ENCODE peak calls at places on chromosomes 11 and 22, in seven cellular contexts. One of them, this sample, is unnamed.

GRCh38 chr11:15824060-15824459 is 532.3 kb downstream of the SOX6 start:
- DNase-seq in NCI-H446 treated with DMSO at 0.1 percent for 48 hours: no peak
- DNase-seq in DMS53: no peak
- DNase-seq in thoracic aorta: no peak
- DNase-seq in ureter: no peak
- DNase-seq in frontal cortex: no peak
- DNase-seq in sciatic nerve: no peak
- DNase-seq in this sample: no peak

GRCh38 chr11:122020902-122021301 is 95.1 kb downstream of the BLID start:
- DNase-seq in DMS53: no peak
- DNase-seq in NCI-H446 treated with DMSO at 0.1 percent for 48 hours: no peak
- DNase-seq in sciatic nerve: no peak
- DNase-seq in ureter: no peak
- DNase-seq in thoracic aorta: no peak
- DNase-seq in frontal cortex: no peak
- DNase-seq in this sample: peak; percentile 5

GRCh38 chr22:49575703-49576081 is 252.0 kb downstream of the BRD1 start:
- DNase-seq in frontal cortex: no peak
- DNase-seq in ureter: peak; percentile 24
- DNase-seq in NCI-H446 treated with DMSO at 0.1 percent for 48 hours: no peak
- DNase-seq in thoracic aorta: no peak
- DNase-seq in sciatic nerve: peak; percentile 39
- DNase-seq in DMS53: no peak
- DNase-seq in this sample: no peak

GRCh38 chr11:88310246-88310645 is 27.3 kb downstream of the CTSC start:
- DNase-seq in DMS53: no peak
- DNase-seq in thoracic aorta: no peak
- DNase-seq in ureter: no peak
- DNase-seq in NCI-H446 treated with DMSO at 0.1 percent for 48 hours: no peak
- DNase-seq in frontal cortex: no peak
- DNase-seq in sciatic nerve: no peak
- DNase-seq in this sample: no peak

GRCh38 chr11:110711776-110712642 is at the start of gene ARHGAP20:
- DNase-seq in sciatic nerve: peak; percentile 86
- DNase-seq in DMS53: peak; percentile 94
- DNase-seq in ureter: peak; percentile 75
- DNase-seq in thoracic aorta: peak; percentile 15
- DNase-seq in frontal cortex: peak; percentile 81
- DNase-seq in NCI-H446 treated with DMSO at 0.1 percent for 48 hours: peak; percentile 52
- DNase-seq in this sample: peak; percentile 97

GRCh38 chr22:30325724-30326703 is 727 bp downstream of the TBC1D10A start:
- DNase-seq in DMS53: peak; percentile 30
- DNase-seq in ureter: no peak
- DNase-seq in frontal cortex: no peak
- DNase-seq in NCI-H446 treated with DMSO at 0.1 percent for 48 hours: no peak
- DNase-seq in thoracic aorta: no peak
- DNase-seq in sciatic nerve: peak; percentile 68
- DNase-seq in this sample: peak; percentile 58

GRCh38 chr22:24146190-24146616 is 35.1 kb upstream of the SUSD2 start:
- DNase-seq in thoracic aorta: no peak
- DNase-seq in frontal cortex: no peak
- DNase-seq in sciatic nerve: no peak
- DNase-seq in DMS53: peak; percentile 85
- DNase-seq in NCI-H446 treated with DMSO at 0.1 percent for 48 hours: no peak
- DNase-seq in ureter: peak; percentile 77
- DNase-seq in this sample: peak; percentile 93

GRCh38 chr11:87778341-87778740 is 396.9 kb downstream of the RAB38 start:
- DNase-seq in sciatic nerve: no peak
- DNase-seq in DMS53: no peak
- DNase-seq in ureter: no peak
- DNase-seq in thoracic aorta: no peak
- DNase-seq in frontal cortex: no peak
- DNase-seq in NCI-H446 treated with DMSO at 0.1 percent for 48 hours: no peak
- DNase-seq in this sample: peak; percentile 68

GRCh38 chr22:50260801-50261614 is 475 bp downstream of the MAPK12 start:
- DNase-seq in sciatic nerve: no peak
- DNase-seq in ureter: no peak
- DNase-seq in DMS53: peak; percentile 81
- DNase-seq in NCI-H446 treated with DMSO at 0.1 percent for 48 hours: no peak
- DNase-seq in thoracic aorta: no peak
- DNase-seq in frontal cortex: peak; percentile 67
- DNase-seq in this sample: peak; percentile 83

GRCh38 chr11:35343033-35343598 is 76.2 kb downstream of the SLC1A2 start:
- DNase-seq in thoracic aorta: no peak
- DNase-seq in sciatic nerve: no peak
- DNase-seq in DMS53: no peak
- DNase-seq in ureter: no peak
- DNase-seq in frontal cortex: no peak
- DNase-seq in NCI-H446 treated with DMSO at 0.1 percent for 48 hours: no peak
- DNase-seq in this sample: no peak

GRCh38 chr22:25483931-25484330 is 80.5 kb upstream of the GRK3 start:
- DNase-seq in DMS53: no peak
- DNase-seq in NCI-H446 treated with DMSO at 0.1 percent for 48 hours: no peak
- DNase-seq in sciatic nerve: no peak
- DNase-seq in frontal cortex: no peak
- DNase-seq in thoracic aorta: no peak
- DNase-seq in ureter: no peak
- DNase-seq in this sample: no peak

GRCh38 chr11:61531033-61531432 is 22.5 kb downstream of the LRRC10B start:
- DNase-seq in ureter: no peak
- DNase-seq in NCI-H446 treated with DMSO at 0.1 percent for 48 hours: no peak
- DNase-seq in sciatic nerve: no peak
- DNase-seq in frontal cortex: no peak
- DNase-seq in DMS53: no peak
- DNase-seq in thoracic aorta: no peak
- DNase-seq in this sample: peak; percentile 69

GRCh38 chr11:12526789-12527188 is 147.4 kb upstream of the TEAD1 start:
- DNase-seq in DMS53: peak; percentile 25
- DNase-seq in NCI-H446 treated with DMSO at 0.1 percent for 48 hours: no peak
- DNase-seq in thoracic aorta: no peak
- DNase-seq in frontal cortex: no peak
- DNase-seq in sciatic nerve: no peak
- DNase-seq in ureter: no peak
- DNase-seq in this sample: no peak

GRCh38 chr11:2432171-2432621 is 12.1 kb downstream of the TRPM5 start:
- DNase-seq in ureter: no peak
- DNase-seq in NCI-H446 treated with DMSO at 0.1 percent for 48 hours: no peak
- DNase-seq in thoracic aorta: no peak
- DNase-seq in DMS53: no peak
- DNase-seq in frontal cortex: no peak
- DNase-seq in sciatic nerve: no peak
- DNase-seq in this sample: no peak

GRCh38 chr22:45318168-45318557 is 8.4 kb downstream of the FAM118A start:
- DNase-seq in DMS53: peak; percentile 80
- DNase-seq in frontal cortex: peak; percentile 82
- DNase-seq in sciatic nerve: peak; percentile 88
- DNase-seq in ureter: peak; percentile 82
- DNase-seq in NCI-H446 treated with DMSO at 0.1 percent for 48 hours: peak; percentile 66
- DNase-seq in thoracic aorta: peak; percentile 80
- DNase-seq in this sample: peak; percentile 89

GRCh38 chr22:50118557-50119168 is 28.9 kb downstream of the MOV10L1 start:
- DNase-seq in frontal cortex: no peak
- DNase-seq in ureter: peak; percentile 42
- DNase-seq in NCI-H446 treated with DMSO at 0.1 percent for 48 hours: no peak
- DNase-seq in DMS53: no peak
- DNase-seq in thoracic aorta: no peak
- DNase-seq in sciatic nerve: no peak
- DNase-seq in this sample: no peak

GRCh38 chr11:19027829-19028595 is 32.5 kb downstream of the MRGPRX2 start:
- DNase-seq in ureter: no peak
- DNase-seq in frontal cortex: no peak
- DNase-seq in NCI-H446 treated with DMSO at 0.1 percent for 48 hours: no peak
- DNase-seq in thoracic aorta: no peak
- DNase-seq in sciatic nerve: no peak
- DNase-seq in DMS53: peak; percentile 96
- DNase-seq in this sample: peak; percentile 4

GRCh38 chr11:87878373-87878779 is 296.9 kb downstream of the RAB38 start:
- DNase-seq in frontal cortex: no peak
- DNase-seq in NCI-H446 treated with DMSO at 0.1 percent for 48 hours: no peak
- DNase-seq in DMS53: peak; percentile 78
- DNase-seq in ureter: no peak
- DNase-seq in thoracic aorta: no peak
- DNase-seq in sciatic nerve: no peak
- DNase-seq in this sample: peak; percentile 77

GRCh38 chr11:15073361-15074205 is at the start of gene CALCB:
- DNase-seq in sciatic nerve: no peak
- DNase-seq in DMS53: peak; percentile 87
- DNase-seq in thoracic aorta: no peak
- DNase-seq in frontal cortex: peak; percentile 68
- DNase-seq in NCI-H446 treated with DMSO at 0.1 percent for 48 hours: no peak
- DNase-seq in ureter: no peak
- DNase-seq in this sample: peak; percentile 17

GRCh38 chr22:26199665-26200064 is 30.4 kb downstream of the SEZ6L start:
- DNase-seq in ureter: no peak
- DNase-seq in thoracic aorta: no peak
- DNase-seq in frontal cortex: no peak
- DNase-seq in NCI-H446 treated with DMSO at 0.1 percent for 48 hours: no peak
- DNase-seq in DMS53: no peak
- DNase-seq in sciatic nerve: no peak
- DNase-seq in this sample: peak; percentile 7

GRCh38 chr11:134535029-134536025 is 123.3 kb upstream of the B3GAT1 start:
- DNase-seq in thoracic aorta: no peak
- DNase-seq in DMS53: no peak
- DNase-seq in frontal cortex: no peak
- DNase-seq in NCI-H446 treated with DMSO at 0.1 percent for 48 hours: no peak
- DNase-seq in sciatic nerve: peak; percentile 18
- DNase-seq in ureter: peak; percentile 32
- DNase-seq in this sample: no peak

GRCh38 chr11:10354389-10354788 is 49.5 kb downstream of the ADM start:
- DNase-seq in thoracic aorta: no peak
- DNase-seq in frontal cortex: no peak
- DNase-seq in sciatic nerve: no peak
- DNase-seq in NCI-H446 treated with DMSO at 0.1 percent for 48 hours: no peak
- DNase-seq in DMS53: no peak
- DNase-seq in ureter: no peak
- DNase-seq in this sample: no peak

GRCh38 chr11:114322934-114323333 is 26.7 kb downstream of the NNMT start:
- DNase-seq in thoracic aorta: no peak
- DNase-seq in ureter: no peak
- DNase-seq in frontal cortex: no peak
- DNase-seq in NCI-H446 treated with DMSO at 0.1 percent for 48 hours: no peak
- DNase-seq in sciatic nerve: no peak
- DNase-seq in DMS53: no peak
- DNase-seq in this sample: peak; percentile 45

GRCh38 chr22:46830001-46830715 is 67.7 kb downstream of the TBC1D22A start:
- DNase-seq in ureter: no peak
- DNase-seq in thoracic aorta: no peak
- DNase-seq in DMS53: no peak
- DNase-seq in frontal cortex: peak; percentile 34
- DNase-seq in sciatic nerve: peak; percentile 76
- DNase-seq in NCI-H446 treated with DMSO at 0.1 percent for 48 hours: peak; percentile 20
- DNase-seq in this sample: peak; percentile 22

GRCh38 chr11:103055174-103055890 is 36.6 kb downstream of the DCUN1D5 start:
- DNase-seq in thoracic aorta: no peak
- DNase-seq in DMS53: peak; percentile 79
- DNase-seq in sciatic nerve: no peak
- DNase-seq in ureter: no peak
- DNase-seq in frontal cortex: no peak
- DNase-seq in NCI-H446 treated with DMSO at 0.1 percent for 48 hours: peak; percentile 6
- DNase-seq in this sample: peak; percentile 65

GRCh38 chr11:57792870-57793269 is 31.3 kb downstream of the CTNND1 start:
- DNase-seq in NCI-H446 treated with DMSO at 0.1 percent for 48 hours: no peak
- DNase-seq in frontal cortex: peak; percentile 29
- DNase-seq in ureter: no peak
- DNase-seq in sciatic nerve: no peak
- DNase-seq in thoracic aorta: no peak
- DNase-seq in DMS53: no peak
- DNase-seq in this sample: no peak

GRCh38 chr11:65553301-65554001 is 4.7 kb downstream of the LTBP3 start:
- DNase-seq in sciatic nerve: no peak
- DNase-seq in frontal cortex: no peak
- DNase-seq in DMS53: peak; percentile 83
- DNase-seq in thoracic aorta: no peak
- DNase-seq in ureter: no peak
- DNase-seq in NCI-H446 treated with DMSO at 0.1 percent for 48 hours: no peak
- DNase-seq in this sample: peak; percentile 42

GRCh38 chr22:37015587-37015878 is 3.7 kb downstream of the TST start:
- DNase-seq in sciatic nerve: no peak
- DNase-seq in frontal cortex: no peak
- DNase-seq in NCI-H446 treated with DMSO at 0.1 percent for 48 hours: no peak
- DNase-seq in thoracic aorta: no peak
- DNase-seq in ureter: no peak
- DNase-seq in DMS53: no peak
- DNase-seq in this sample: no peak

GRCh38 chr11:60957188-60957587 is 5.2 kb upstream of the SLC15A3 start:
- DNase-seq in DMS53: no peak
- DNase-seq in thoracic aorta: no peak
- DNase-seq in sciatic nerve: no peak
- DNase-seq in ureter: no peak
- DNase-seq in frontal cortex: no peak
- DNase-seq in NCI-H446 treated with DMSO at 0.1 percent for 48 hours: no peak
- DNase-seq in this sample: no peak

GRCh38 chr11:62755086-62755615 is 1.2 kb upstream of the ZBTB3 start:
- DNase-seq in NCI-H446 treated with DMSO at 0.1 percent for 48 hours: no peak
- DNase-seq in thoracic aorta: no peak
- DNase-seq in sciatic nerve: no peak
- DNase-seq in ureter: no peak
- DNase-seq in frontal cortex: no peak
- DNase-seq in DMS53: no peak
- DNase-seq in this sample: no peak

GRCh38 chr11:45182902-45183301 is 36.5 kb downstream of the PRDM11 start:
- DNase-seq in NCI-H446 treated with DMSO at 0.1 percent for 48 hours: no peak
- DNase-seq in frontal cortex: no peak
- DNase-seq in ureter: no peak
- DNase-seq in thoracic aorta: no peak
- DNase-seq in DMS53: peak; percentile 58
- DNase-seq in sciatic nerve: no peak
- DNase-seq in this sample: peak; percentile 36

GRCh38 chr11:36619502-36619901 is 21.5 kb upstream of the RAG2 start:
- DNase-seq in sciatic nerve: no peak
- DNase-seq in DMS53: no peak
- DNase-seq in NCI-H446 treated with DMSO at 0.1 percent for 48 hours: no peak
- DNase-seq in thoracic aorta: no peak
- DNase-seq in ureter: no peak
- DNase-seq in frontal cortex: no peak
- DNase-seq in this sample: peak; percentile 8

GRCh38 chr11:66048525-66049313 is at the start of gene GAL3ST3:
- DNase-seq in frontal cortex: no peak
- DNase-seq in NCI-H446 treated with DMSO at 0.1 percent for 48 hours: no peak
- DNase-seq in sciatic nerve: no peak
- DNase-seq in ureter: no peak
- DNase-seq in thoracic aorta: no peak
- DNase-seq in DMS53: no peak
- DNase-seq in this sample: peak; percentile 75

GRCh38 chr11:67275606-67276409 is 9.5 kb downstream of the GRK2 start:
- DNase-seq in thoracic aorta: no peak
- DNase-seq in sciatic nerve: peak; percentile 54
- DNase-seq in NCI-H446 treated with DMSO at 0.1 percent for 48 hours: no peak
- DNase-seq in frontal cortex: no peak
- DNase-seq in DMS53: no peak
- DNase-seq in ureter: no peak
- DNase-seq in this sample: no peak

GRCh38 chr11:121416909-121417567 is 35.1 kb upstream of the SORL1 start:
- DNase-seq in sciatic nerve: peak; percentile 91
- DNase-seq in ureter: peak; percentile 92
- DNase-seq in thoracic aorta: peak; percentile 73
- DNase-seq in DMS53: no peak
- DNase-seq in NCI-H446 treated with DMSO at 0.1 percent for 48 hours: peak; percentile 82
- DNase-seq in frontal cortex: no peak
- DNase-seq in this sample: peak; percentile 66

GRCh38 chr11:126628790-126629621 is 273.5 kb downstream of the ST3GAL4 start:
- DNase-seq in DMS53: no peak
- DNase-seq in NCI-H446 treated with DMSO at 0.1 percent for 48 hours: peak; percentile 72
- DNase-seq in thoracic aorta: no peak
- DNase-seq in sciatic nerve: no peak
- DNase-seq in frontal cortex: no peak
- DNase-seq in ureter: no peak
- DNase-seq in this sample: peak; percentile 89

GRCh38 chr22:25627271-25627848 is 62.9 kb downstream of the GRK3 start:
- DNase-seq in DMS53: peak; percentile 14
- DNase-seq in ureter: no peak
- DNase-seq in sciatic nerve: no peak
- DNase-seq in frontal cortex: no peak
- DNase-seq in thoracic aorta: no peak
- DNase-seq in NCI-H446 treated with DMSO at 0.1 percent for 48 hours: peak; percentile 56
- DNase-seq in this sample: peak; percentile 83